ENCODE peak calls at places on chromosome 22, in ten cellular contexts. E is heart left ventricle; J is pancreas; P is DND-41; L is heart right ventricle; Y is naive thymus-derived CD4-positive, alpha-beta T cell; F is cardiac muscle cell; R is transverse colon; A is lower lobe of right lung; D is endothelial cell of umbilical vein. B is an unnamed sample.
A peak's percentile ranks its signal among the peaks of the same experiment; 100 is the strongest.

GRCh38 chr22:26888887-26889286 is 231.5 kb downstream of the MIAT start:
- DNase-seq in E (no peak), J (no peak), P (no peak), L (no peak), Y (no peak), F (no peak), R (no peak), A (no peak), D (no peak), B (no peak)

GRCh38 chr22:25369133-25369532 is 149.7 kb downstream of the CRYBB2 start:
- DNase-seq in E (no peak), J (peak; percentile 50), P (no peak), L (no peak), Y (no peak), F (no peak), R (no peak), A (no peak), D (no peak), B (no peak)

GRCh38 chr22:37741312-37741795 is 44.5 kb downstream of the TRIOBP start:
- DNase-seq in E (peak; percentile 84), J (no peak), P (no peak), L (peak; percentile 86), Y (no peak), F (peak; percentile 99), R (peak; percentile 81), A (peak; percentile 82), D (no peak), B (peak; percentile 85)

GRCh38 chr22:27397036-27397947 is 404.3 kb downstream of the MN1 start:
- DNase-seq in E (no peak), J (no peak), P (no peak), L (no peak), Y (no peak), F (peak; percentile 83), R (no peak), A (no peak), D (no peak), B (no peak)

GRCh38 chr22:50622723-50623327 is 5.1 kb downstream of the ARSA start:
- DNase-seq in E (no peak), J (peak; percentile 97), P (no peak), L (no peak), Y (no peak), F (no peak), R (peak; percentile 93), A (no peak), D (no peak), B (peak; percentile 57)

GRCh38 chr22:41844513-41844912 is 11.6 kb downstream of the SREBF2 start:
- DNase-seq in E (no peak), J (no peak), P (no peak), L (no peak), Y (no peak), F (no peak), R (no peak), A (peak; percentile 63), D (no peak), B (no peak)

GRCh38 chr22:43435851-43436535 is 24.2 kb downstream of the MPPED1 start:
- DNase-seq in E (no peak), J (peak; percentile 92), P (no peak), L (no peak), Y (no peak), F (no peak), R (no peak), A (no peak), D (no peak), B (no peak)

GRCh38 chr22:27993201-27993635 is 74.2 kb upstream of the PITPNB start:
- DNase-seq in E (peak; percentile 55), J (no peak), P (no peak), L (no peak), Y (no peak), F (no peak), R (peak; percentile 5), A (peak; percentile 32), D (no peak), B (peak; percentile 44)

GRCh38 chr22:26527574-26528465 is 15.5 kb upstream of the TFIP11 start:
- DNase-seq in E (no peak), J (no peak), P (no peak), L (peak; percentile 67), Y (no peak), F (no peak), R (no peak), A (no peak), D (no peak), B (no peak)

GRCh38 chr22:50248192-50249084 is 2.6 kb downstream of the HDAC10 start:
- DNase-seq in E (no peak), J (no peak), P (no peak), L (no peak), Y (no peak), F (no peak), R (no peak), A (no peak), D (no peak), B (no peak)

GRCh38 chr22:42281706-42282251 is 11.3 kb upstream of the TCF20 start:
- DNase-seq in E (no peak), J (peak; percentile 26), P (no peak), L (no peak), Y (no peak), F (no peak), R (no peak), A (no peak), D (no peak), B (peak; percentile 26)

GRCh38 chr22:30655532-30655931 is 12.1 kb downstream of the DUSP18 start:
- DNase-seq in E (no peak), J (no peak), P (no peak), L (no peak), Y (no peak), F (no peak), R (no peak), A (no peak), D (no peak), B (no peak)

GRCh38 chr22:27673839-27674238 is 127.7 kb downstream of the MN1 start:
- DNase-seq in E (no peak), J (peak; percentile 77), P (no peak), L (no peak), Y (no peak), F (no peak), R (no peak), A (no peak), D (no peak), B (no peak)

GRCh38 chr22:42879371-42880021 is 22.4 kb upstream of the ARFGAP3 start:
- DNase-seq in E (peak; percentile 18), J (peak; percentile 70), P (no peak), L (no peak), Y (no peak), F (no peak), R (no peak), A (no peak), D (no peak), B (no peak)

GRCh38 chr22:37627545-37627944 is 11.9 kb upstream of the SH3BP1 start:
- DNase-seq in E (peak; percentile 75), J (no peak), P (peak; percentile 59), L (no peak), Y (peak; percentile 65), F (no peak), R (peak; percentile 61), A (no peak), D (no peak), B (no peak)

DNA sequence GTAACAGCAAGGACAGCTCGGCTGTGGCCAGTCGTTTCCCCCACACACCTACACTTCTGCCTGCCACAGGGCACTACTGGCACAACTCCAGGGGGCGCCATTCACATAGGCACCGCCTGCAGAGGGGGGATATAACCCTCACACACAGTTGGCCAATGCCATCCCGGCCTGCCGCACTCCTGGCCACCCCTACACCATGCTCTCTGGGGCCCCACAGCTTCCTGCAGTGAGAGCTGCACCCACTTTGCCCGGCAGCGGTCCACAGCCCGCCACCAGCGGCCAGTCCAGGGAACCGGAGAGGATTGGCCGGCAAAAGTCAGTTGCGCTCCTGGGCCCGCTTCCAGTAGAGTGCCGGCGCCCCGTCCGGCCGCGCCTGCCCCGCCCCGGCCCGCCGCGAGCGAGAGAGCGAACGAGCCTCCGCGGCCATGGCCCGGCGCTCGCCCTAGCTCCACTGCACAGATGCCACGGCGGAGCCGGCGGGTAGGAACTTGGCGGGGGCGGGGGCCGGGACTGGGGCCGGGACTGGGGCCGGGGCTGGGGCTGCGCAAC is 25.6 kb upstream of the SUSD2 start:
- DNase-seq in E (peak; percentile 89), J (peak; percentile 90), P (peak; percentile 56), L (peak; percentile 86), Y (no peak), F (peak; percentile 85), R (peak; percentile 77), A (peak; percentile 89), D (peak; percentile 72), B (peak; percentile 94)
- H3K4me1 ChIP-seq in E (peaks cover 61% of the 10 kb centered on the region), J (peaks cover 5% of the 10 kb centered on the region), P (peaks cover 29% of the 10 kb centered on the region), L (peaks cover 43% of the 10 kb centered on the region), Y (peaks cover 61% of the 10 kb centered on the region), F (peaks cover 48% of the 10 kb centered on the region), R (peaks cover 23% of the 10 kb centered on the region), A (peaks cover 70% of the 10 kb centered on the region), D (peaks cover 13% of the 10 kb centered on the region), B (no peaks in the 10 kb centered on the region)

DNA sequence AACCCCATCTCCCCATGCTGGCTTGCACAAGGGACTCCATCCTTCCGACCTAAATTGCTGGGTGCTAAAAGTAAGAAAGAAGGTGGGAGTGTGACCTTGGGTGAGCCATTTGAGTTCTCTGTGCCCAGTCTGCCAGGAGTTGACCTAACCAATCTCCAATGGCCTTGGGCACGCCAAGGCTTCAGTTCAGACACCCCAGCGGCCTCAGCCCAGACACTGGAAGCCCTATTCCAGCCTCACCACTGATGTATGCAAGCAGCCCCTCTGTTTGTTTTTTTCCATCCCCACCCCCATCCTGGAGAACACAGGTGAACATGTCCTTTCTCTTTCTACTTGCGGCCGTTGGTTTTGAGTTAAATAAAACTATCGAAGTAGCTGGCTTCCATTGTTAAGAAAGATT is 31.9 kb downstream of the MYH9 start:
- DNase-seq in E (no peak), J (no peak), P (no peak), L (no peak), Y (no peak), F (no peak), R (no peak), A (no peak), D (no peak), B (no peak)
- H3K4me1 ChIP-seq in E (peaks cover 96% of the 10 kb centered on the region), J (peaks cover 72% of the 10 kb centered on the region), P (no peaks in the 10 kb centered on the region), L (peaks cover 94% of the 10 kb centered on the region), Y (peaks cover 96% of the 10 kb centered on the region), F (peaks cover 33% of the 10 kb centered on the region), R (peaks cover 93% of the 10 kb centered on the region), A (peaks cover 97% of the 10 kb centered on the region), D (peaks cover 95% of the 10 kb centered on the region), B (peaks cover 13% of the 10 kb centered on the region)

GRCh38 chr22:20547029-20547428 is 39.6 kb downstream of the MED15 start:
- DNase-seq in E (no peak), J (no peak), P (no peak), L (no peak), Y (no peak), F (no peak), R (no peak), A (no peak), D (no peak), B (no peak)
- H3K4me1 ChIP-seq in E (peaks cover 47% of the 10 kb centered on the region), J (peaks cover 9% of the 10 kb centered on the region), P (peaks cover 21% of the 10 kb centered on the region), L (peaks cover 35% of the 10 kb centered on the region), Y (peaks cover 76% of the 10 kb centered on the region), F (peaks cover 26% of the 10 kb centered on the region), R (peaks cover 33% of the 10 kb centered on the region), A (peaks cover 43% of the 10 kb centered on the region), D (peaks cover 38% of the 10 kb centered on the region), B (no peaks in the 10 kb centered on the region)

GRCh38 chr22:36350751-36351594 is 36.8 kb downstream of the MYH9 start:
- DNase-seq in E (no peak), J (no peak), P (no peak), L (no peak), Y (no peak), F (no peak), R (no peak), A (no peak), D (peak; percentile 56), B (no peak)
- H3K4me1 ChIP-seq in E (peaks cover 97% of the 10 kb centered on the region), J (peaks cover 44% of the 10 kb centered on the region), P (no peaks in the 10 kb centered on the region), L (peaks cover 79% of the 10 kb centered on the region), Y (peaks cover 81% of the 10 kb centered on the region), F (peaks cover 29% of the 10 kb centered on the region), R (peaks cover 60% of the 10 kb centered on the region), A (peaks cover 96% of the 10 kb centered on the region), D (peaks cover 86% of the 10 kb centered on the region), B (peaks cover 2% of the 10 kb centered on the region)

B was measured in aorta.